ENCODE peak calls at places on chromosomes 12 and 14, in seven cellular contexts. L is astrocyte of the spinal cord; V is GM04504; E is CD8-positive, alpha-beta T cell; C is GM12865; K is RPMI7951; D is iris pigment epithelial cell. A is an unnamed sample.

GRCh38 chr12:25796523-25797000 is 161.9 kb upstream of the RASSF8 start:
- DNase-seq in L (peak; percentile 35), V (no peak), E (no peak), C (no peak), K (peak; percentile 49), D (peak; percentile 52), A (no peak)

GRCh38 chr12:99140017-99140726 is 495.1 kb downstream of the APAF1 start:
- DNase-seq in L (no peak), V (no peak), E (no peak), C (no peak), K (no peak), D (no peak), A (no peak)

GRCh38 chr14:33676135-33676566 is 274.7 kb downstream of the EGLN3 start:
- DNase-seq in L (peak; percentile 70), V (no peak), E (no peak), C (peak; percentile 22), K (peak; percentile 83), D (peak; percentile 73), A (peak; percentile 74)

GRCh38 chr12:47188576-47189441 is 109.0 kb upstream of the AMIGO2 start:
- DNase-seq in L (peak; percentile 83), V (peak; percentile 39), E (no peak), C (no peak), K (peak; percentile 43), D (peak; percentile 84), A (no peak)

GRCh38 chr12:91685917-91686316 is 459.7 kb downstream of the BTG1 start:
- DNase-seq in L (peak; percentile 41), V (no peak), E (no peak), C (no peak), K (no peak), D (peak; percentile 52), A (no peak)

GRCh38 chr14:92254786-92255185 is 68.2 kb upstream of the SLC24A4 start:
- DNase-seq in L (peak; percentile 21), V (peak; percentile 16), E (no peak), C (no peak), K (no peak), D (peak; percentile 30), A (no peak)

GRCh38 chr12:92942905-92943304 is 13.8 kb upstream of the EEA1 start:
- DNase-seq in L (peak; percentile 81), V (peak; percentile 38), E (no peak), C (no peak), K (peak; percentile 71), D (peak; percentile 91), A (peak; percentile 34)

GRCh38 chr12:63151061-63151897 is at the start of gene AVPR1A:
- DNase-seq in L (peak; percentile 14), V (no peak), E (no peak), C (no peak), K (peak; percentile 7), D (peak; percentile 2), A (peak; percentile 49)

GRCh38 chr12:19048943-19049342 is 80.6 kb upstream of the PLEKHA5 start:
- DNase-seq in L (no peak), V (no peak), E (no peak), C (no peak), K (peak; percentile 61), D (no peak), A (no peak)

GRCh38 chr14:72613196-72613974 is 280.5 kb downstream of the DPF3 start:
- DNase-seq in L (no peak), V (no peak), E (no peak), C (no peak), K (peak; percentile 67), D (peak; percentile 20), A (no peak)

GRCh38 chr12:53563452-53563851 is 56.2 kb upstream of the NPFF start:
- DNase-seq in L (no peak), V (no peak), E (no peak), C (no peak), K (no peak), D (no peak), A (no peak)

GRCh38 chr14:95463173-95463901 is 53.1 kb downstream of the SYNE3 start:
- DNase-seq in L (no peak), V (no peak), E (peak; percentile 51), C (no peak), K (no peak), D (no peak), A (no peak)

GRCh38 chr12:76029982-76030377 is 1.6 kb downstream of the PHLDA1 start:
- DNase-seq in L (peak; percentile 56), V (no peak), E (no peak), C (no peak), K (peak; percentile 56), D (no peak), A (no peak)

GRCh38 chr12:26018926-26019325 is 60.4 kb downstream of the RASSF8 start:
- DNase-seq in L (no peak), V (no peak), E (no peak), C (no peak), K (no peak), D (peak; percentile 60), A (no peak)

GRCh38 chr12:130920711-130921381 is 32.9 kb upstream of the ADGRD1 start:
- DNase-seq in L (no peak), V (peak; percentile 52), E (no peak), C (no peak), K (no peak), D (peak; percentile 92), A (no peak)

GRCh38 chr14:42665083-42665482 is 1058.4 kb downstream of the LRFN5 start:
- DNase-seq in L (no peak), V (no peak), E (no peak), C (peak; percentile 5), K (no peak), D (peak; percentile 8), A (peak; percentile 16)